ENCODE peak calls at places on chromosomes 11 and 22, in five cellular contexts. G is brain microvascular endothelial cell, V is NCI-H460, C is left cardiac atrium, K is GM12865. H is an unnamed sample.

GRCh38 chr22:41979423-41980250 is 10.4 kb downstream of the SEPTIN3 start:
- DNase-seq in K (peak; percentile 51), G (no peak), V (no peak), C (no peak), H (no peak)

GRCh38 chr11:45091563-45092392 is 54.7 kb upstream of the PRDM11 start:
- DNase-seq in K (no peak), C (no peak), G (no peak), V (no peak), H (no peak)

GRCh38 chr11:122101625-122102291 is 14.3 kb downstream of the BLID start:
- DNase-seq in C (peak; percentile 61), G (peak; percentile 74), K (no peak), V (no peak), H (no peak)

GRCh38 chr22:28829358-28830181 is 29.2 kb upstream of the XBP1 start:
- DNase-seq in K (peak; percentile 87), C (peak; percentile 78), G (peak; percentile 64), V (peak; percentile 50), H (peak; percentile 60)

GRCh38 chr11:64661146-64661545 is 61.9 kb downstream of the NRXN2 start:
- DNase-seq in K (no peak), C (peak; percentile 64), G (peak; percentile 27), V (no peak), H (no peak)

GRCh38 chr22:45889539-45890350 is 87.2 kb downstream of the WNT7B start:
- DNase-seq in V (no peak), C (no peak), G (peak; percentile 24), K (no peak), H (no peak)

GRCh38 chr11:112961146-112961668 is at the start of gene NCAM1:
- DNase-seq in G (peak; percentile 48), V (peak; percentile 80), K (peak; percentile 12), C (peak; percentile 79), H (peak; percentile 20)

GRCh38 chr11:1442163-1442562 is 44.4 kb downstream of the MOB2 start:
- DNase-seq in G (no peak), V (peak; percentile 6), K (no peak), C (no peak), H (no peak)

GRCh38 chr11:120511116-120511803 is at the start of gene GRIK4:
- DNase-seq in K (peak; percentile 85), G (peak; percentile 56), V (peak; percentile 65), C (peak; percentile 88), H (peak; percentile 22)

GRCh38 chr11:13207665-13208594 is 69.7 kb upstream of the BMAL1 start:
- DNase-seq in G (peak; percentile 82), V (no peak), C (peak; percentile 42), K (peak; percentile 44), H (no peak)

H was measured in Panc1.